ENCODE peak calls at places on chromosomes 13 and 19, in nine cellular contexts. E, Z, A, L, T, C, F, Y and V are unnamed samples.
A peak's percentile ranks its signal among the peaks of the same experiment; 100 is the strongest.

GRCh38 chr19:872266-872951 is 12.9 kb downstream of the CFD start:
- DNase-seq in E (no peak), Z (no peak), A (peak; percentile 92), L (peak; percentile 38), T (peak; percentile 59), C (no peak), F (no peak), Y (peak; percentile 61), V (no peak)

GRCh38 chr19:17294051-17294891 is 9.0 kb downstream of the ABHD8 start:
- DNase-seq in E (no peak), Z (no peak), A (peak; percentile 62), L (no peak), T (no peak), C (no peak), F (no peak), Y (no peak), V (no peak)

GRCh38 chr19:17321655-17322489 is 12.5 kb downstream of the DDA1 start:
- DNase-seq in E (no peak), Z (no peak), A (no peak), L (no peak), T (no peak), C (no peak), F (no peak), Y (no peak), V (no peak)

GRCh38 chr19:23002690-23003422 is at the start of gene ZNF728:
- DNase-seq in E (peak; percentile 46), Z (peak; percentile 54), A (peak; percentile 22), L (no peak), T (peak; percentile 35), C (no peak), F (peak; percentile 61), Y (no peak), V (peak; percentile 65)

GRCh38 chr19:12789098-12789903 is 2.0 kb upstream of the JUNB start:
- DNase-seq in E (no peak), Z (no peak), A (peak; percentile 84), L (peak; percentile 18), T (no peak), C (peak; percentile 64), F (no peak), Y (no peak), V (peak; percentile 55)

GRCh38 chr19:10686661-10687517 is 14.3 kb upstream of the QTRT1 start:
- DNase-seq in E (no peak), Z (no peak), A (no peak), L (peak; percentile 28), T (peak; percentile 38), C (no peak), F (no peak), Y (no peak), V (no peak)

GRCh38 chr19:55383789-55384575 is at the start of gene TMEM238:
- DNase-seq in E (peak; percentile 73), Z (no peak), A (peak; percentile 83), L (peak; percentile 70), T (peak; percentile 37), C (no peak), F (no peak), Y (no peak), V (peak; percentile 73)

GRCh38 chr13:38693641-38694040 is 6.8 kb downstream of the FREM2 start:
- DNase-seq in E (peak; percentile 54), Z (no peak), A (no peak), L (no peak), T (peak; percentile 35), C (no peak), F (no peak), Y (no peak), V (no peak)

GRCh38 chr13:77563110-77563509 is 27.6 kb downstream of the SCEL start:
- DNase-seq in E (no peak), Z (no peak), A (no peak), L (peak; percentile 17), T (no peak), C (no peak), F (no peak), Y (no peak), V (no peak)

GRCh38 chr19:5036733-5037681 is 68.1 kb downstream of the KDM4B start:
- DNase-seq in E (no peak), Z (no peak), A (no peak), L (peak; percentile 72), T (no peak), C (peak; percentile 65), F (no peak), Y (no peak), V (no peak)

GRCh38 chr13:33367931-33368330 is 82.4 kb upstream of the STARD13 start:
- DNase-seq in E (no peak), Z (no peak), A (no peak), L (no peak), T (no peak), C (no peak), F (no peak), Y (no peak), V (no peak)
- H3K4me3 ChIP-seq in E (no peak overlapping the region), Z (no peak overlapping the region), A (no peak overlapping the region), L (no peak overlapping the region), T (no peak overlapping the region), C (no peak overlapping the region), F (no peak overlapping the region), Y (no peak overlapping the region), V (no peak overlapping the region)

GRCh38 chr13:25683662-25684370 is 312.0 kb downstream of the ATP8A2 start:
- DNase-seq in E (peak; percentile 14), Z (no peak), A (no peak), L (no peak), T (no peak), C (no peak), F (no peak), Y (no peak), V (no peak)
- H3K27ac ChIP-seq in E (no peak overlapping the region), Z (no peak overlapping the region), A (no peak overlapping the region), L (no peak overlapping the region), T (no peak overlapping the region), C (no peak overlapping the region), F (no peak overlapping the region), Y (no peak overlapping the region), V (no peak overlapping the region)

GRCh38 chr13:104837756-104838155 is 1697.7 kb downstream of the EFNB2 start:
- DNase-seq in E (no peak), Z (no peak), A (no peak), L (no peak), T (no peak), C (no peak), F (no peak), Y (no peak), V (no peak)
- H3K4me3 ChIP-seq in E (no peak overlapping the region), Z (no peak overlapping the region), A (no peak overlapping the region), L (no peak overlapping the region), T (no peak overlapping the region), C (no peak overlapping the region), F (no peak overlapping the region), Y (no peak overlapping the region), V (no peak overlapping the region)

DNA sequence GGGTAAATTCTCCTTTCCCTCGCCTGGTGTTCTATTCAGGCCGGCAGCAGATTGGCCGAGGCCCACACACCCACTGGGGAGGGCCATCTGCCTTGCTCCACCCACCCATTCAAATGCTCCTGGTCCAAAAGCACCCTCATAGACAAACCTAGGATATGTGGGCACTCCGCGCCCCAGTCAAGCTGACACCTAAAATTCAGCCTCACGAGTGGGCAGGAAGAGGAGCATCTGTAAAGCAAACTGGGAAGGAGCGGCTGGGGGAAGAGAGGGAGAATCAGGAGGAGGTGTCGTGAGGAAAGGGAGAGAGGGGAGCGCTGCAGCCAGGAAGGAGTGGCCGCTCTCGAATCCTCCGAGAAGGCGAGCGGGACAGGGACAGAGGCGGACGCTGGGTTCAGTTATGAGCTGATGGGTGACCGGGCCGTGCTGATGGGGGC is 136.9 kb downstream of the USP12 start:
- DNase-seq in E (no peak), Z (no peak), A (no peak), L (no peak), T (no peak), C (no peak), F (no peak), Y (no peak), V (no peak)
- H3K27ac ChIP-seq in E (no peak overlapping the region), Z (no peak overlapping the region), A (no peak overlapping the region), L (no peak overlapping the region), T (no peak overlapping the region), C (no peak overlapping the region), F (no peak overlapping the region), Y (peak overlapping the region; percentile 57), V (no peak overlapping the region)